ENCODE peak calls at places on chromosome 18, in ten cellular contexts. T is coronary artery, V is astrocyte of the spinal cord, X is keratinocyte, H is foreskin fibroblast, Y is prostate gland, A is esophagus muscularis mucosa, R is A549, Z is astrocyte, W is MM.1S. C is an unnamed sample.

GRCh38 chr18:70374154-70374553 is 85.3 kb downstream of the SOCS6 start:
- DNase-seq in Y (no peak), W (no peak), R (peak; percentile 55), A (no peak), V (no peak), H (no peak), X (no peak), T (no peak), Z (peak; percentile 47), C (no peak)

GRCh38 chr18:73790582-73790981 is 357.1 kb downstream of the FBXO15 start:
- DNase-seq in X (peak; percentile 21), H (peak; percentile 27), T (no peak), A (no peak), W (no peak), Z (no peak), R (no peak), V (no peak), Y (no peak), C (peak; percentile 84)

GRCh38 chr18:5073026-5073944 is 123.8 kb downstream of the AKAIN1 start:
- DNase-seq in A (no peak), X (no peak), V (peak; percentile 2), Z (peak; percentile 8), T (no peak), W (peak; percentile 34), H (peak; percentile 2), R (peak; percentile 43), Y (no peak), C (peak; percentile 49)

GRCh38 chr18:60411715-60412114 is 39.1 kb upstream of the MC4R start:
- DNase-seq in X (no peak), R (no peak), W (no peak), Y (no peak), V (no peak), A (no peak), T (no peak), H (no peak), Z (no peak), C (peak; percentile 4)

GRCh38 chr18:13273800-13274199 is 55.2 kb downstream of the LDLRAD4 start:
- DNase-seq in T (peak; percentile 70), W (no peak), R (no peak), Z (no peak), Y (no peak), V (no peak), X (no peak), H (no peak), A (no peak), C (no peak)

GRCh38 chr18:78703297-78703696 is 276.3 kb upstream of the SALL3 start:
- DNase-seq in W (no peak), R (no peak), H (no peak), Z (no peak), V (no peak), Y (no peak), A (no peak), T (no peak), X (no peak), C (no peak)

GRCh38 chr18:35415511-35416427 is 38.6 kb upstream of the ZNF396 start:
- DNase-seq in Z (peak; percentile 20), W (no peak), T (no peak), R (no peak), A (no peak), Y (no peak), V (peak; percentile 15), H (peak; percentile 38), X (no peak), C (no peak)

GRCh38 chr18:5678779-5679406 is 135.1 kb upstream of the EPB41L3 start:
- DNase-seq in H (no peak), Y (no peak), T (no peak), V (no peak), W (no peak), Z (no peak), A (no peak), R (no peak), X (no peak), C (no peak)

GRCh38 chr18:63440219-63440618 is 17.9 kb upstream of the VPS4B start:
- DNase-seq in A (no peak), H (peak; percentile 81), W (no peak), V (no peak), Y (no peak), Z (no peak), T (no peak), R (no peak), X (no peak), C (peak; percentile 55)

DNA sequence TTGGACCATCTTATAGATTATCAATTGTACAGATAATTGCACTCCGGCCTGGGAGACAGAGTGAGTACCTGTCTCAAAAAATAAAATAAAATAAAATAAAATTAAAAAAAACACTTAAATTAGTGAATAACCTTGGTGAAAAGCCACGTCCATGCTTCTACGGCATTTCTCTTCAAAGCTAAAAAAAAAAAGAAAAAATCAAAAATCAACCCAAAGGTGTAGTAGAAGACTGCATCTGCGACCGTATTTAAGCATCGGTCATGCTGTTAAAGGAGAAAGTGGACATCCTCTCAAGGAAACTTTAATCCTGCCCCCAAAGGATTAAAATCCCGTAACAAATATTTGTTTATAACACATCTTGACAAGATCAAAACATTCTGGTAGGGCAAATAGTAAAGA is 350 bp upstream of the RNF138 start:
- DNase-seq in H (no peak), Z (no peak), T (no peak), Y (no peak), W (peak; percentile 14), X (no peak), V (no peak), A (no peak), R (no peak), C (no peak)
- H3K4me3 ChIP-seq in H (peak overlapping the region; percentile 88), Z (peak overlapping the region; percentile 65), T (peak overlapping the region; percentile 92), Y (peak overlapping the region; percentile 87), W (peak overlapping the region; percentile 72), X (peak overlapping the region; percentile 62), V (peak overlapping the region; percentile 60), A (peak overlapping the region; percentile 75), R (peak overlapping the region; percentile 48), C (peak overlapping the region; percentile 82)

GRCh38 chr18:12092398-12093229 is 1.0 kb upstream of the ANKRD62 start:
- DNase-seq in W (peak; percentile 70), X (no peak), V (no peak), R (peak; percentile 53), H (no peak), Z (no peak), Y (no peak), T (no peak), A (no peak), C (peak; percentile 44)
- TF ChIP-seq CTCF in W (peak; percentile 68), X (peak; percentile 85), V (no peak), R (peak; percentile 53), H (no peak), Z (no peak), Y (no peak), T (no peak), A (no peak), C (peak; percentile 49)

GRCh38 chr18:77131100-77131651 is 1.4 kb downstream of the MBP start:
- DNase-seq in T (no peak), V (peak; percentile 46), Y (no peak), Z (no peak), R (no peak), H (peak; percentile 15), X (no peak), W (no peak), A (no peak), C (peak; percentile 30)

GRCh38 chr18:77132369-77133050 is at the start of gene MBP:
- DNase-seq in R (peak; percentile 45), Z (no peak), A (no peak), V (no peak), X (no peak), W (peak; percentile 56), T (peak; percentile 77), Y (peak; percentile 89), H (peak; percentile 35), C (peak; percentile 84)

GRCh38 chr18:77131652-77132368 is 773 bp downstream of the MBP start:
- DNase-seq in Y (peak; percentile 51), Z (no peak), W (no peak), V (no peak), X (no peak), A (no peak), H (peak; percentile 51), R (peak; percentile 54), T (peak; percentile 81), C (peak; percentile 48)

GRCh38 chr18:77129150-77129551 is 3.4 kb downstream of the MBP start:
- DNase-seq in W (no peak), Y (no peak), V (peak; percentile 96), R (no peak), A (no peak), X (no peak), T (no peak), H (peak; percentile 93), Z (peak; percentile 99), C (peak; percentile 87)

GRCh38 chr18:77130229-77131099 is 2.1 kb downstream of the MBP start:
- DNase-seq in X (no peak), W (no peak), Z (no peak), R (no peak), V (no peak), H (no peak), Y (no peak), A (no peak), T (no peak), C (no peak)
- H3K4me3 ChIP-seq in X (peak overlapping the region; percentile 89), W (no peak overlapping the region), Z (peak overlapping the region; percentile 64), R (peak overlapping the region; percentile 62), V (peak overlapping the region; percentile 56), H (no peak overlapping the region), Y (peak overlapping the region; percentile 84), A (peak overlapping the region; percentile 70), T (peak overlapping the region; percentile 85), C (peak overlapping the region; percentile 71)

GRCh38 chr18:21747268-21747667 is 6.7 kb downstream of the MIB1 start:
- DNase-seq in H (no peak), A (no peak), V (no peak), Z (no peak), R (no peak), Y (no peak), T (no peak), W (no peak), X (no peak), C (no peak)

GRCh38 chr18:21743166-21743831 is 2.7 kb downstream of the MIB1 start:
- DNase-seq in A (no peak), T (no peak), R (no peak), W (peak; percentile 11), Y (no peak), H (no peak), Z (no peak), X (no peak), V (no peak), C (no peak)

GRCh38 chr18:21742323-21742687 is 1.7 kb downstream of the MIB1 start:
- DNase-seq in W (no peak), Y (no peak), T (no peak), X (no peak), A (no peak), H (peak; percentile 38), Z (peak; percentile 35), V (no peak), R (no peak), C (peak; percentile 46)

GRCh38 chr18:21747764-21748693 is 7.4 kb downstream of the MIB1 start:
- DNase-seq in V (no peak), H (no peak), A (no peak), Z (no peak), Y (no peak), W (peak; percentile 35), T (no peak), X (no peak), R (no peak), C (no peak)

GRCh38 chr18:21745234-21745633 is 4.6 kb downstream of the MIB1 start:
- DNase-seq in H (no peak), T (no peak), W (no peak), R (no peak), Z (no peak), A (no peak), Y (no peak), X (no peak), V (no peak), C (no peak)
- TF ChIP-seq CTCF in H (no peak), T (no peak), W (peak; percentile 7), R (no peak), Z (no peak), A (no peak), Y (no peak), X (no peak), V (no peak), C (no peak)

C was measured in epithelial cell of esophagus.